ENCODE peak calls at places on chromosomes 16 and 17, in seven cellular contexts. One of them, this sample, is unnamed.

GRCh38 chr17:2974347-2974746 is 89.1 kb downstream of the OR1D5 start:
- DNase-seq in GM03348: no peak
- DNase-seq in effector memory CD4-positive, alpha-beta T cell: no peak
- DNase-seq in GM23248: no peak
- DNase-seq in LHCN-M2: no peak
- DNase-seq in NCI-H226: no peak
- DNase-seq in NCI-H2081: no peak
- DNase-seq in this sample: no peak

GRCh38 chr16:50838885-50839284 is 97.0 kb downstream of the CYLD start:
- DNase-seq in GM23248: no peak
- DNase-seq in NCI-H226: no peak
- DNase-seq in GM03348: no peak
- DNase-seq in NCI-H2081: no peak
- DNase-seq in LHCN-M2: no peak
- DNase-seq in effector memory CD4-positive, alpha-beta T cell: no peak
- DNase-seq in this sample: no peak

GRCh38 chr17:62032480-62032879 is 32.6 kb downstream of the MED13 start:
- DNase-seq in GM23248: no peak
- DNase-seq in GM03348: no peak
- DNase-seq in effector memory CD4-positive, alpha-beta T cell: no peak
- DNase-seq in NCI-H2081: no peak
- DNase-seq in NCI-H226: no peak
- DNase-seq in LHCN-M2: no peak
- DNase-seq in this sample: no peak

GRCh38 chr17:27560668-27561067 is 70.3 kb upstream of the LGALS9 start:
- DNase-seq in GM03348: peak
- DNase-seq in GM23248: no peak
- DNase-seq in NCI-H226: peak
- DNase-seq in LHCN-M2: peak
- DNase-seq in effector memory CD4-positive, alpha-beta T cell: no peak
- DNase-seq in NCI-H2081: no peak
- DNase-seq in this sample: no peak

GRCh38 chr16:31678649-31679325 is 151.1 kb downstream of the AHSP start:
- DNase-seq in NCI-H2081: no peak
- DNase-seq in GM03348: no peak
- DNase-seq in effector memory CD4-positive, alpha-beta T cell: no peak
- DNase-seq in NCI-H226: no peak
- DNase-seq in GM23248: no peak
- DNase-seq in LHCN-M2: no peak
- DNase-seq in this sample: no peak

GRCh38 chr16:87601322-87602004 is 845 bp upstream of the JPH3 start:
- DNase-seq in LHCN-M2: no peak
- DNase-seq in GM03348: no peak
- DNase-seq in NCI-H2081: no peak
- DNase-seq in NCI-H226: no peak
- DNase-seq in effector memory CD4-positive, alpha-beta T cell: no peak
- DNase-seq in GM23248: no peak
- DNase-seq in this sample: no peak

GRCh38 chr17:31291820-31292219 is 5.2 kb downstream of the OMG start:
- DNase-seq in effector memory CD4-positive, alpha-beta T cell: no peak
- DNase-seq in LHCN-M2: no peak
- DNase-seq in NCI-H226: no peak
- DNase-seq in GM23248: no peak
- DNase-seq in NCI-H2081: no peak
- DNase-seq in GM03348: no peak
- DNase-seq in this sample: no peak

GRCh38 chr17:164536-165235 is 16.8 kb downstream of the DOC2B start:
- DNase-seq in NCI-H226: no peak
- DNase-seq in effector memory CD4-positive, alpha-beta T cell: no peak
- DNase-seq in LHCN-M2: peak
- DNase-seq in GM23248: peak
- DNase-seq in NCI-H2081: peak
- DNase-seq in GM03348: peak
- DNase-seq in this sample: peak

GRCh38 chr17:39782481-39782880 is 44.7 kb downstream of the GRB7 start:
- DNase-seq in GM23248: no peak
- DNase-seq in LHCN-M2: no peak
- DNase-seq in NCI-H226: peak
- DNase-seq in effector memory CD4-positive, alpha-beta T cell: no peak
- DNase-seq in NCI-H2081: no peak
- DNase-seq in GM03348: no peak
- DNase-seq in this sample: no peak

GRCh38 chr17:36592316-36592710 is 634 bp downstream of the DHRS11 start:
- DNase-seq in GM23248: peak
- DNase-seq in effector memory CD4-positive, alpha-beta T cell: no peak
- DNase-seq in NCI-H226: peak
- DNase-seq in NCI-H2081: no peak
- DNase-seq in GM03348: peak
- DNase-seq in LHCN-M2: peak
- DNase-seq in this sample: peak

GRCh38 chr17:77865716-77866115 is 92.8 kb upstream of the TNRC6C start:
- DNase-seq in GM03348: peak
- DNase-seq in LHCN-M2: no peak
- DNase-seq in GM23248: peak
- DNase-seq in NCI-H2081: no peak
- DNase-seq in effector memory CD4-positive, alpha-beta T cell: no peak
- DNase-seq in NCI-H226: no peak
- DNase-seq in this sample: no peak

GRCh38 chr17:83084621-83085056 is 5.2 kb downstream of the METRNL start:
- DNase-seq in NCI-H2081: no peak
- DNase-seq in NCI-H226: no peak
- DNase-seq in GM23248: peak
- DNase-seq in LHCN-M2: no peak
- DNase-seq in effector memory CD4-positive, alpha-beta T cell: no peak
- DNase-seq in GM03348: no peak
- DNase-seq in this sample: peak

GRCh38 chr17:50765454-50766221 is 1.7 kb downstream of the ANKRD40CL start:
- DNase-seq in effector memory CD4-positive, alpha-beta T cell: no peak
- DNase-seq in GM23248: no peak
- DNase-seq in LHCN-M2: no peak
- DNase-seq in NCI-H2081: no peak
- DNase-seq in NCI-H226: no peak
- DNase-seq in GM03348: no peak
- DNase-seq in this sample: no peak

GRCh38 chr17:78899361-78900260 is 3.4 kb downstream of the CEP295NL start:
- DNase-seq in GM03348: peak
- DNase-seq in NCI-H2081: no peak
- DNase-seq in effector memory CD4-positive, alpha-beta T cell: no peak
- DNase-seq in GM23248: peak
- DNase-seq in LHCN-M2: peak
- DNase-seq in NCI-H226: peak
- DNase-seq in this sample: no peak

GRCh38 chr17:28244446-28244845 is 74.6 kb upstream of the TMEM97 start:
- DNase-seq in GM03348: no peak
- DNase-seq in GM23248: no peak
- DNase-seq in LHCN-M2: no peak
- DNase-seq in effector memory CD4-positive, alpha-beta T cell: no peak
- DNase-seq in NCI-H226: no peak
- DNase-seq in NCI-H2081: no peak
- DNase-seq in this sample: no peak

This sample was measured in NCI-H748 treated with DMSO at 0.1 percent for 48 hours.